ENCODE peak calls at places on chromosome 19, in eight cellular contexts. V, D, M, L, T, W, Q and U are unnamed samples.

GRCh38 chr19:41373993-41374392 is 2.3 kb upstream of the TMEM91 start:
- DNase-seq in V (peak; percentile 97), D (peak; percentile 55), M (peak; percentile 55), L (no peak), T (peak; percentile 90), W (peak; percentile 76), Q (no peak), U (peak; percentile 84)

GRCh38 chr19:3336680-3337523 is 29.5 kb upstream of the NFIC start:
- DNase-seq in V (peak; percentile 99), D (no peak), M (peak; percentile 70), L (no peak), T (peak; percentile 83), W (peak; percentile 82), Q (no peak), U (no peak)

GRCh38 chr19:42309686-42310085 is 3.4 kb upstream of the TMEM145 start:
- DNase-seq in V (no peak), D (no peak), M (no peak), L (no peak), T (no peak), W (no peak), Q (no peak), U (no peak)

GRCh38 chr19:17337675-17338439 is 504 bp downstream of the GTPBP3 start:
- DNase-seq in V (no peak), D (no peak), M (no peak), L (peak; percentile 74), T (no peak), W (peak; percentile 51), Q (no peak), U (no peak)

GRCh38 chr19:35040474-35040825 is 1.1 kb upstream of the HPN start:
- DNase-seq in V (no peak), D (no peak), M (no peak), L (no peak), T (no peak), W (no peak), Q (no peak), U (no peak)

GRCh38 chr19:4216832-4217231 is 12.5 kb upstream of the EBI3 start:
- DNase-seq in V (no peak), D (no peak), M (no peak), L (no peak), T (no peak), W (no peak), Q (no peak), U (no peak)

GRCh38 chr19:8973501-8974091 is 36.6 kb downstream of the MUC16 start:
- DNase-seq in V (no peak), D (no peak), M (no peak), L (peak; percentile 13), T (no peak), W (no peak), Q (no peak), U (no peak)

GRCh38 chr19:18870531-18871172 is 25.3 kb downstream of the CERS1 start:
- DNase-seq in V (no peak), D (no peak), M (no peak), L (no peak), T (no peak), W (no peak), Q (no peak), U (no peak)

GRCh38 chr19:3576696-3577443 is 4.1 kb downstream of the HMG20B start:
- DNase-seq in V (peak; percentile 91), D (no peak), M (no peak), L (no peak), T (peak; percentile 40), W (peak; percentile 63), Q (peak; percentile 58), U (no peak)

GRCh38 chr19:29963576-29963975 is 21.5 kb downstream of the URI1 start:
- DNase-seq in V (no peak), D (no peak), M (no peak), L (no peak), T (no peak), W (no peak), Q (no peak), U (no peak)

GRCh38 chr19:40542197-40542859 is 34.3 kb upstream of the SHKBP1 start:
- DNase-seq in V (peak; percentile 95), D (no peak), M (peak; percentile 26), L (no peak), T (peak; percentile 76), W (peak; percentile 67), Q (no peak), U (no peak)

GRCh38 chr19:3496392-3497273 is 3.8 kb downstream of the DOHH start:
- DNase-seq in V (no peak), D (no peak), M (no peak), L (no peak), T (no peak), W (no peak), Q (no peak), U (no peak)

GRCh38 chr19:5038631-5039271 is 69.8 kb downstream of the KDM4B start:
- DNase-seq in V (no peak), D (no peak), M (no peak), L (peak; percentile 61), T (no peak), W (no peak), Q (no peak), U (no peak)

GRCh38 chr19:4866595-4867424 is 657 bp downstream of the PLIN3 start:
- DNase-seq in V (peak; percentile 81), D (no peak), M (no peak), L (peak; percentile 63), T (peak; percentile 42), W (peak; percentile 69), Q (no peak), U (no peak)

GRCh38 chr19:14472202-14472961 is 2.8 kb downstream of the PTGER1 start:
- DNase-seq in V (no peak), D (no peak), M (no peak), L (peak; percentile 51), T (peak; percentile 67), W (peak; percentile 85), Q (no peak), U (no peak)

GRCh38 chr19:33227242-33227650 is 1.6 kb upstream of the SLC7A10 start:
- DNase-seq in V (no peak), D (no peak), M (no peak), L (no peak), T (no peak), W (no peak), Q (no peak), U (no peak)

GRCh38 chr19:39937094-39937493 is 2.7 kb upstream of the FCGBP start:
- DNase-seq in V (no peak), D (no peak), M (no peak), L (no peak), T (no peak), W (peak; percentile 34), Q (no peak), U (no peak)

GRCh38 chr19:15448778-15449619 is 757 bp downstream of the WIZ start:
- DNase-seq in V (no peak), D (no peak), M (no peak), L (peak; percentile 27), T (no peak), W (no peak), Q (no peak), U (no peak)

DNA sequence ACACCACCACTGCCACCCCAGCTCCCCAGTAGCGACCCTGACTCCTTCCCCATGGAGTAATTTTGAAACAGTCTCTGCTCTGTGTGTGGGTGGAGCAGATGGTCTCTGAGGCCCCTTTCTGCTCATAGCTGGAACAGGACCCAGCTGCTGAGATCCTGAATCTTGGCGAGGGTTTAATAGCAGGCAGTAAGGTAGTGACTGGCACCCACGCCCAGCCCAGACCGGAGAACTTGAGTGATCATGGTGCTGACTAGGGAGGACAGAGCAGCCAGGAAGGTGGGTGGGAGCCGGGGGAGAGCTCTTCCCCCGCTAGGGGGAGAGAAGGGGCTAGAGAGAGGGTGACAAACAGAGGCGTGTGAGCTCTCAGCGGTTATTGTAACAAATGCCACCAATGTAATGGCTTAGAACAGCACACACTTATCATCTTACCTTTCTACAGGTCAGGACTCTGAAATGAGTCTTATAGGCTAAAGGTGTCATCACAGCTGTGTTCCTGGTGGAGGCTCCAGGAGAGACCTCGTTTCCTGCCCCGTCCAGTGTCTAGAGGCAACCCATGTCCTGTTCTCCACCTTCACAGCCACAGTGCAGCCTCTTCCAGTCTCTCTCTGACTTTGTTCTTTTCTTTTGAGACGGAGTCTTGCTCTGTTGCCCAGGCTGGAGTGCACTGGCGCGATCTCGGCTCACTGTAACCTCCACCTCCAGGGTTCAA is 7.2 kb upstream of the ACER1 start:
- DNase-seq in V (no peak), D (no peak), M (no peak), L (peak; percentile 17), T (no peak), W (no peak), Q (no peak), U (no peak)
- TF ChIP-seq CTCF in V (no peak), D (no peak), M (no peak), L (peak; percentile 34), T (no peak), W (no peak), Q (no peak), U (no peak)

DNA sequence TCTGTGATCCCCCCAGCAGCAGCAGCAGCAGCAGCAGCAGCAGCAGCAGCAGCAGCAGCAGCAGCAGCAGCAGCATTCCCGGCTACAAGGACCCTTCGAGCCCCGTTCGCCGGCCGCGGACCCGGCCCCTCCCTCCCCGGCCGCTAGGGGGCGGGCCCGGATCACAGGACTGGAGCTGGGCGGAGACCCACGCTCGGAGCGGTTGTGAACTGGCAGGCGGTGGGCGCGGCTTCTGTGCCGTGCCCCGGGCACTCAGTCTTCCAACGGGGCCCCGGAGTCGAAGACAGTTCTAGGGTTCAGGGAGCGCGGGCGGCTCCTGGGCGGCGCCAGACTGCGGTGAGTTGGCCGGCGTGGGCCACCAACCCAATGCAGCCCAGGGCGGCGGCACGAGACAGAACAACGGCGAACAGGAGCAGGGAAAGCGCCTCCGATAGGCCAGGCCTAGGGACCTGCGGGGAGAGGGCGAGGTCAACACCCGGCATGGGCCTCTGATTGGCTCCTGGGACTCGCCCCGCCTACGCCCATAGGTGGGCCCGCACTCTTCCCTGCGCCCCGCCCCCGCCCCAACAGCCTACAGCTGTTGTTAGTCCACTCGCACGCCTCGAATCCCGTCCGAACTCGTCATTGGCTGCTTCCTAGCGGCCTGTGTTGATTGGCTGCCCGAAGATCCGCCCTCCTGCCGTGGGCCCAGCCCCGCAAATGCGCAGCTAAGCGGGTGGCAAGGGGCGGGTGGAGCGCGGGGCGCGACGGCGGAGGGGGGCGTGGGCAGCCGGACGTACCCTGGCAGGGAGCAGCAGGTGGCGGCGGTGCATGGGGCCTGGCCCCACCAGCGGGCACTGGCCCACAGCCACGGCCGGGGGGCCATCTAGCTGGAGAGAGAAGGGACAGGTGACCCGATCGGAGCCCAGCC is 1.4 kb upstream of the SIX5 start:
- DNase-seq in V (peak; percentile 99), D (peak; percentile 91), M (peak; percentile 91), L (peak; percentile 97), T (peak; percentile 96), W (peak; percentile 97), Q (peak; percentile 95), U (peak; percentile 95)
- TF ChIP-seq CTCF in V (peak; percentile 94), D (peak; percentile 83), M (peak; percentile 98), L (peak; percentile 93), T (peak; percentile 96), W (peak; percentile 96), Q (peak; percentile 65), U (peak; percentile 76)

GRCh38 chr19:49210108-49210900 is 52.7 kb downstream of the TRPM4 start:
- DNase-seq in V (peak; percentile 84), D (no peak), M (no peak), L (peak; percentile 61), T (no peak), W (peak; percentile 35), Q (peak; percentile 97), U (no peak)
- TF ChIP-seq CTCF in V (no peak), D (no peak), M (no peak), L (no peak), T (no peak), W (no peak), Q (peak; percentile 75), U (no peak)

DNA sequence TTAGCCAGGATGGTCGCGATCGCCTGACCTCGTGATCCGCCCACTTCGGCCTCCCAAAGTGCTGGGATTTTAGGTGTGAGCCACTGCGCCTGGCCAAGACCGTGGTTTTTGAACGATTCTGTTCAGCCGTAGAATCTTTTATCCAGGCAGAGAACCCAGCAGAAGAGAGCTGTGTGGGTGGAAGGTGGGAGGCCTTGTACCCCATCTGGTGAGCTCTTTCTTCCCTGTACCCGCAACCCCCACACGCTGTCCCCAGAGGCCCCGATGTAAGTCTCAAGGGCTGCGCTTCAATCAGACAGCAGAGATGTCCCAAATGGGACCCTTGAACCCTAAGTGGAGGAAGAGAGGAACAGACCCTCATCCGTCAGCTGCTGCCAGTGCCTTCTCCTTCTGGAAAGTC is 3.7 kb downstream of the SLC25A23 start:
- DNase-seq in V (no peak), D (no peak), M (no peak), L (no peak), T (no peak), W (no peak), Q (no peak), U (no peak)
- TF ChIP-seq CTCF in V (no peak), D (no peak), M (no peak), L (no peak), T (no peak), W (no peak), Q (no peak), U (no peak)